ENCODE peak calls at places on chromosomes 3 and 15, in nine cellular contexts. E is amniotic stem cell; U is stimulated activated CD4-positive, alpha-beta T cell treated with anti-CD3 and anti-CD28 coated beads, Interleukin-2, amount 100 ng/mL, for 48 hours; L is cardiac fibroblast; H is AG08396; T is AG20443; R is RKO; X is bronchial epithelial cell; Y is cardiac muscle cell. A is an unnamed sample.

GRCh38 chr15:67845974-67846373 is 6.1 kb upstream of the RNU6-1 start:
- DNase-seq in E (no peak), T (no peak), X (no peak), U (no peak), H (no peak), R (no peak), L (no peak), Y (no peak), A (no peak)

GRCh38 chr15:55912982-55913381 is 80.4 kb downstream of the NEDD4 start:
- DNase-seq in T (no peak), E (no peak), H (no peak), X (no peak), L (no peak), U (no peak), R (no peak), Y (peak; percentile 21), A (no peak)

GRCh38 chr3:132268956-132269355 is 48.3 kb upstream of the ACP3 start:
- DNase-seq in Y (peak; percentile 59), E (no peak), H (peak; percentile 17), T (peak; percentile 16), L (peak; percentile 64), R (peak; percentile 30), U (no peak), X (peak; percentile 40), A (no peak)

GRCh38 chr15:91890614-91891013 is 37.1 kb downstream of the SLCO3A1 start:
- DNase-seq in R (no peak), E (no peak), T (peak; percentile 35), H (peak; percentile 43), L (peak; percentile 62), U (no peak), Y (peak; percentile 12), X (peak; percentile 95), A (no peak)

GRCh38 chr3:183584246-183584913 is 28.9 kb upstream of the KLHL6 start:
- DNase-seq in L (peak; percentile 64), U (no peak), H (peak; percentile 62), R (peak; percentile 5), E (peak; percentile 9), T (peak; percentile 50), X (no peak), Y (peak; percentile 86), A (no peak)

GRCh38 chr15:55868707-55869106 is 124.7 kb downstream of the NEDD4 start:
- DNase-seq in X (peak; percentile 71), L (peak; percentile 25), R (no peak), U (no peak), E (no peak), T (no peak), H (no peak), Y (no peak), A (no peak)

GRCh38 chr3:135851201-135852061 is 114.1 kb upstream of the PPP2R3A start:
- DNase-seq in Y (no peak), H (peak; percentile 28), X (peak; percentile 32), U (no peak), T (peak; percentile 55), E (no peak), R (no peak), L (peak; percentile 16), A (no peak)

GRCh38 chr3:196868297-196868661 is 559 bp downstream of the SENP5 start:
- DNase-seq in U (peak; percentile 3), R (peak; percentile 61), E (no peak), Y (no peak), H (peak; percentile 28), L (peak; percentile 27), X (peak; percentile 21), T (peak; percentile 45), A (peak; percentile 47)

GRCh38 chr15:65300924-65301441 is 3.5 kb upstream of the RNU5B-1 start:
- DNase-seq in T (no peak), Y (no peak), X (no peak), L (no peak), R (no peak), U (no peak), H (no peak), E (no peak), A (no peak)

GRCh38 chr3:95939235-95939824 is 875.1 kb upstream of the EPHA6 start:
- DNase-seq in X (no peak), L (no peak), T (no peak), Y (no peak), U (no peak), H (no peak), R (no peak), E (no peak), A (no peak)

GRCh38 chr3:106963446-106963845 is 413.8 kb upstream of the CCDC54 start:
- DNase-seq in H (no peak), X (no peak), T (peak; percentile 17), E (peak; percentile 31), L (peak; percentile 31), U (no peak), R (no peak), Y (peak; percentile 79), A (peak; percentile 37)

GRCh38 chr3:176631175-176631574 is 566.1 kb downstream of the TBL1XR1 start:
- DNase-seq in H (no peak), Y (no peak), U (no peak), R (no peak), L (peak; percentile 33), E (no peak), X (no peak), T (no peak), A (no peak)

A was measured in SJSA1.